ENCODE peak calls at places on chromosomes 1 and 21, in five cellular contexts. A is fibroblast of villous mesenchyme, X is HFF-Myc, E is bronchial epithelial cell, J is GM06990. L is an unnamed sample.
A peak's percentile ranks its signal among the peaks of the same experiment; 100 is the strongest.

GRCh38 chr1:156502749-156503671 is 2.4 kb upstream of the MEF2D start:
- DNase-seq in A (peak; percentile 98), E (peak; percentile 97), X (peak; percentile 70), J (no peak), L (peak; percentile 75)

GRCh38 chr1:54069792-54070548 is 16.6 kb downstream of the TCEANC2 start:
- DNase-seq in E (peak; percentile 73), J (no peak), X (peak; percentile 39), A (peak; percentile 56), L (no peak)

GRCh38 chr1:223216482-223217205 is 73.6 kb upstream of the TLR5 start:
- DNase-seq in A (no peak), E (no peak), X (no peak), J (no peak), L (no peak)

GRCh38 chr1:201675143-201675542 is 136.2 kb downstream of the NAV1 start:
- DNase-seq in A (peak; percentile 46), J (no peak), X (no peak), E (no peak), L (no peak)

GRCh38 chr1:212457740-212458338 is 25.1 kb downstream of the NENF start:
- DNase-seq in E (peak; percentile 37), X (no peak), A (peak; percentile 41), J (no peak), L (no peak)

GRCh38 chr1:223175633-223176032 is 32.6 kb upstream of the TLR5 start:
- DNase-seq in A (no peak), X (no peak), J (no peak), E (no peak), L (no peak)

GRCh38 chr1:161082996-161083742 is 6.2 kb downstream of the NECTIN4 start:
- DNase-seq in A (peak; percentile 97), E (peak; percentile 97), J (no peak), X (peak; percentile 38), L (peak; percentile 63)

GRCh38 chr1:91556556-91556955 is 55.9 kb downstream of the CDC7 start:
- DNase-seq in A (no peak), J (no peak), E (no peak), X (no peak), L (no peak)

GRCh38 chr1:147504801-147505303 is 36.4 kb upstream of the BCL9 start:
- DNase-seq in A (peak; percentile 16), J (no peak), E (no peak), X (no peak), L (no peak)

GRCh38 chr1:147580200-147580557 is 38.9 kb downstream of the BCL9 start:
- DNase-seq in X (peak; percentile 72), A (peak; percentile 24), E (no peak), J (no peak), L (no peak)

GRCh38 chr1:64366821-64367220 is 103.1 kb upstream of the CACHD1 start:
- DNase-seq in E (no peak), X (no peak), J (no peak), A (no peak), L (no peak)

GRCh38 chr1:179786815-179787736 is 44.0 kb downstream of the FAM163A start:
- DNase-seq in E (no peak), J (no peak), X (no peak), A (no peak), L (no peak)

GRCh38 chr1:12184008-12184681 is 17.4 kb downstream of the TNFRSF1B start:
- DNase-seq in E (no peak), J (no peak), X (no peak), A (peak; percentile 94), L (no peak)

GRCh38 chr1:234731371-234732085 is 121.5 kb upstream of the IRF2BP2 start:
- DNase-seq in J (peak; percentile 62), X (peak; percentile 22), A (no peak), E (peak; percentile 98), L (peak; percentile 81)

GRCh38 chr21:14968029-14968428 is 96.8 kb downstream of the NRIP1 start:
- DNase-seq in E (peak; percentile 61), A (no peak), X (no peak), J (no peak), L (no peak)

GRCh38 chr1:246302671-246303317 is 204.3 kb downstream of the SMYD3 start:
- DNase-seq in A (no peak), J (no peak), E (peak; percentile 39), X (no peak), L (no peak)

GRCh38 chr1:110148961-110149360 is 1.3 kb upstream of the SLC6A17 start:
- DNase-seq in J (no peak), X (no peak), E (peak; percentile 29), A (no peak), L (no peak)

GRCh38 chr1:185490924-185491323 is 173.9 kb upstream of the IVNS1ABP start:
- DNase-seq in J (no peak), A (no peak), X (no peak), E (no peak), L (no peak)

GRCh38 chr1:69284508-69284907 is 283.2 kb upstream of the LRRC7 start:
- DNase-seq in E (no peak), J (no peak), A (no peak), X (no peak), L (no peak)

GRCh38 chr1:108678696-108679095 is 13.4 kb upstream of the PRPF38B start:
- DNase-seq in X (no peak), J (no peak), E (no peak), A (peak; percentile 13), L (no peak)
- TF ChIP-seq CTCF in X (no peak), J (no peak), E (no peak), A (no peak), L (no peak)

DNA sequence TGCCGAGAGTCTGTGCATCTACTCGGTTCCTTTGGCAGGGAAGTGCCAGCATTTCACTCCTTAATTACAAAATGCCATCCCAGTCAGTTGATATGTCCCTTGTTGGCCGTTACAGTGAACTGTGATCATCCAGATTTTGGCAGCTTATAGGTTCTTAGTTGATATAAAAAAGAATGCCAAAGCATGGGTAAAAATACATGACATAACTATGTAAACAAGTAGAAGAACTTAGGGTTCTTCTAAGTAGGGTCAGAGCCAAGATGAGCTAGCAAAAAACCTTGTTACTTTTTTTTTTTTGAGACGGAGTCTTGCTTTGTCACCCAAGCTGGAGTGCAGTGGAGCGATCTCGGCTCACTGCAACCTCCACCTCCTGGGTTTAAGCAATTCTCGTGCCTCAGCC is 76.6 kb downstream of the UBE4B start:
- DNase-seq in J (no peak), X (no peak), E (no peak), A (no peak), L (no peak)
- H3K4me3 ChIP-seq in J (no peak overlapping the region), X (no peak overlapping the region), E (no peak overlapping the region), A (no peak overlapping the region), L (no peak overlapping the region)

DNA sequence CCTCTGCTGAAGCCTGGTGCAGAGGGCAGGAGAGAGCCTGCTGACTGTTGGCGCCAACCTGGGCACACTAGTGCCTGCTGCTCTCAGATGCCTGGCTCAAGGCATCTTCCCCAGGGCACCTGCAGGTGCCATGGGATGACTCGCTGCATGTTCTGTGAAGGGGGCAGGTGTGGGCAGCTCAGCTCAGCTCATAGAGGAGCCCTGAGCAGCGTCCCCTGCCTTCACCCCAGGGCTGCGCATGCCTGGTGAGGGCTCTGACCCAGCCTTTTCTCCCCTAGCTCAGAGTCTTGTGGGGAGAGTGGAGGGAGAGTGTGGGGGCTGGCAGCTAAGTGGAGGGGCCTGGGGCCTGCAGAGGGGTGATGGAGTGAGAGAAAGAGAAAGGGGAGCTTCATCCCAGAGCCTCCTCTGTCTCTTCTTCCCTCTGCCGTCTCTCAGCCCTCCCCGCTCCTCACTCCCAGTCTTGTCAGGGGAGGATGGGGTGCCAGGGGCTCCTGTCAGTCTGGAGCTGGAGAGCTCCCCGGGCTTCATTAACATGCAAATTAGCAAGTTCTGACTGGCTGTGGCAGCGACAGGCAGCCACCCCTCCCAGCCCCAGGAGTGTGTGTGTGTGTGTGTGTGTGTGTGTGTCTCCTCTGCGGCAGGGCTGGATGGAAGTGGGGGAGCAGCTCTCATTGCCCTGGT is 33.8 kb downstream of the FOXO6 start:
- DNase-seq in E (peak; percentile 8), J (no peak), A (no peak), X (no peak), L (no peak)
- TF ChIP-seq CTCF in E (peak; percentile 3), J (no peak), A (no peak), X (no peak), L (no peak)

DNA sequence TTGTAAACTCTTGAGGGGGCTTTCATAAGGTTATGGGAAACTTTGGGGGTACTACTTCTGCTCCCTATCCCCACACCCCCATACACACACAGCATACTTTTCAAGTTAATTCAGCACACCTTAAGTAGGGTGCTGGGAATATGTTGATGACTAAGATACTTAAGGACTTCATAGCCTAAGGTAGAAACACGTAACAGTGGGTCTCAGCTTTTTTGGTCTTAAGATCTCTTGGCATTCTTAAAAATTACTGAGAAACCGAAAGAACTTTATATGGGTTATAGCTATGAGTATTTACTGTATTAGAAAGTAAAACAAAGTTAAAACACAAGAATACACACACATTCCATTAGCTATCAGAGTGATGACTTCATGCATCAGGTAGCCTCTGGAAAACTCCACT is 2.1 kb downstream of the OTUD3 start:
- DNase-seq in X (no peak), J (no peak), A (no peak), E (peak; percentile 65), L (no peak)
- H3K4me3 ChIP-seq in X (no peak overlapping the region), J (no peak overlapping the region), A (no peak overlapping the region), E (no peak overlapping the region), L (no peak overlapping the region)

DNA sequence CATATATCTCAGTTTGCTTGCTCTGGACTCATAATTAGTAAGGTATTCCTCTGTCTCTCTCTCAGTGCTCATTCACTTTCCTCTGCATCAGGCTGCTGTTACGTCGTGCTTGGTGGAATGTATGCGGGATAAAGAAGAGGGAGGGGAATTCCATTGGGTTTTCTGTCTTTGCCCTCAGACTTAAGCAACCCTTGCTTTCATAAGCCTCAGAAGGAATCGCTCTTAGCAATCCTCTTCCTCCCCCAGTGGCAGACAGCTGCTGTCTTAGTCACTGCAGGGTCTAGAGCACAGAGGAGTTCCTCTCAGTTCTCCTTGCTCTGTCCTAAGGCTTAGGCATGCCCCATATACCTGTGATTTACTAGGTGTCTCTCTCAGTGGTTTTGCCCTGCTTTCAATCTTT is 19.1 kb upstream of the NTMT2 start:
- DNase-seq in E (peak; percentile 70), A (peak; percentile 79), J (peak; percentile 23), X (peak; percentile 27), L (peak; percentile 70)
- TF ChIP-seq CTCF in E (no peak), A (peak; percentile 19), J (peak; percentile 17), X (no peak), L (peak; percentile 29)

L was measured in BJ.